ENCODE peak calls at places on chromosomes 13 and 19, in five cellular contexts. T, K, W, E and H are unnamed samples.

GRCh38 chr13:80379245-80379644 is 38.3 kb upstream of the SPRY2 start:
- DNase-seq in T (no peak), K (no peak), W (no peak), E (no peak), H (no peak)

GRCh38 chr19:38877781-38878574 is at the start of gene RINL:
- DNase-seq in T (no peak), K (peak), W (peak), E (no peak), H (no peak)

GRCh38 chr19:47848425-47848824 is 10.6 kb upstream of the TPRX2 start:
- DNase-seq in T (no peak), K (no peak), W (no peak), E (no peak), H (no peak)

GRCh38 chr13:30743319-30744055 is 8.1 kb downstream of the ALOX5AP start:
- DNase-seq in T (no peak), K (peak), W (no peak), E (peak), H (no peak)

GRCh38 chr19:10462557-10462956 is 40.6 kb downstream of the KEAP1 start:
- DNase-seq in T (no peak), K (no peak), W (peak), E (no peak), H (no peak)

GRCh38 chr13:110408286-110408685 is 101.2 kb downstream of the COL4A2 start:
- DNase-seq in T (no peak), K (no peak), W (no peak), E (peak), H (no peak)

GRCh38 chr13:51420681-51421476 is 32.0 kb downstream of the INTS6 start:
- DNase-seq in T (no peak), K (no peak), W (no peak), E (no peak), H (no peak)

GRCh38 chr19:3184847-3185481 is 766 bp upstream of the NCLN start:
- DNase-seq in T (no peak), K (peak), W (peak), E (peak), H (peak)

GRCh38 chr19:16726916-16727315 is 7.3 kb downstream of the NWD1 start:
- DNase-seq in T (no peak), K (no peak), W (no peak), E (no peak), H (no peak)

GRCh38 chr19:48183356-48183755 is 12.9 kb downstream of the ZSWIM9 start:
- DNase-seq in T (no peak), K (no peak), W (no peak), E (no peak), H (no peak)

GRCh38 chr19:41427647-41428480 is 690 bp upstream of the B3GNT8 start:
- DNase-seq in T (no peak), K (peak), W (peak), E (no peak), H (no peak)

GRCh38 chr13:33349996-33350826 is 64.7 kb upstream of the STARD13 start:
- DNase-seq in T (no peak), K (peak), W (no peak), E (no peak), H (peak)

GRCh38 chr13:33611016-33611805 is 206.7 kb upstream of the RFC3 start:
- DNase-seq in T (no peak), K (peak), W (no peak), E (peak), H (peak)

GRCh38 chr19:12513531-12514061 is 29.0 kb upstream of the ZNF709 start:
- DNase-seq in T (no peak), K (no peak), W (no peak), E (no peak), H (no peak)

GRCh38 chr19:35641515-35642151 is at the start of gene ETV2:
- DNase-seq in T (no peak), K (peak), W (peak), E (no peak), H (no peak)

GRCh38 chr19:10104665-10105221 is 1.4 kb upstream of the PPAN start:
- DNase-seq in T (peak), K (peak), W (peak), E (no peak), H (no peak)

GRCh38 chr13:46170268-46170667 is 11.7 kb downstream of the LCP1 start:
- DNase-seq in T (no peak), K (no peak), W (no peak), E (no peak), H (no peak)

GRCh38 chr19:3189702-3190469 is 4.2 kb downstream of the NCLN start:
- DNase-seq in T (no peak), K (peak), W (peak), E (no peak), H (no peak)

GRCh38 chr13:96053003-96053703 is at the start of gene UGGT2:
- DNase-seq in T (peak), K (peak), W (peak), E (peak), H (peak)

GRCh38 chr13:39347926-39348901 is 254.8 kb downstream of the LHFPL6 start:
- DNase-seq in T (no peak), K (no peak), W (no peak), E (no peak), H (no peak)

GRCh38 chr13:83732755-83733154 is 149.5 kb downstream of the SLITRK1 start:
- DNase-seq in T (no peak), K (no peak), W (no peak), E (no peak), H (no peak)

GRCh38 chr19:3458229-3458555 is 22.1 kb downstream of the SMIM24 start:
- DNase-seq in T (no peak), K (no peak), W (no peak), E (no peak), H (no peak)

GRCh38 chr19:6249296-6249695 is 30.5 kb downstream of the MLLT1 start:
- DNase-seq in T (no peak), K (no peak), W (no peak), E (no peak), H (no peak)

GRCh38 chr19:33306191-33306590 is 3.9 kb upstream of the CEBPA start:
- DNase-seq in T (no peak), K (no peak), W (no peak), E (no peak), H (no peak)

GRCh38 chr13:67117010-67117550 is 113.1 kb downstream of the PCDH9 start:
- DNase-seq in T (no peak), K (no peak), W (no peak), E (no peak), H (no peak)
- TF ChIP-seq POLR2AphosphoS5 in T (no peak), K (no peak), W (no peak), E (no peak), H (no peak)

DNA sequence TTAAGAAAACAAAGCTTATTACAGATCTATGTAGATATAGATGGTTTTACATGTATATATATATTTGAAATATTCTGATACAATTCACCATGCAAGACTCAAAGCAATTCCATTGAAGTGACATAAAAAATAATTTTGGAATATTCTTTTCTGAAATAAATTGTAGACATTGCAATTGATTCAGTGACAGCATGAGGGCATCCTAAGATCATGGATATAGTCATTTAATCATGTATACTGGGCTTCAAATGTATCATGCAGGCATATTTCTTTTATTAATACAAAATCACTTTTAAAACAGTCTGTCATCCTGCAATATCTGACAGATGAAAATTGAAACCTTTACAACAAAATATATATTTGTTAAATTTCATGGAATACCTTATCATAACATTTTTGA is 286.7 kb upstream of the SLITRK6 start:
- DNase-seq in T (no peak), K (no peak), W (no peak), E (no peak), H (no peak)
- TF ChIP-seq CTCF in T (no peak), K (no peak), W (no peak), E (no peak), H (no peak)

GRCh38 chr19:40284501-40285352 is at the start of gene AKT2:
- DNase-seq in T (peak), K (no peak), W (peak), E (no peak), H (peak)
- TF ChIP-seq POLR2AphosphoS5 in T (peak), K (peak), W (no peak), E (no peak), H (no peak)

GRCh38 chr13:20512042-20512683 is 13.5 kb downstream of the CRYL1 start:
- DNase-seq in T (no peak), K (no peak), W (no peak), E (no peak), H (no peak)
- TF ChIP-seq CTCF in T (no peak), K (no peak), W (no peak), E (no peak), H (no peak)

DNA sequence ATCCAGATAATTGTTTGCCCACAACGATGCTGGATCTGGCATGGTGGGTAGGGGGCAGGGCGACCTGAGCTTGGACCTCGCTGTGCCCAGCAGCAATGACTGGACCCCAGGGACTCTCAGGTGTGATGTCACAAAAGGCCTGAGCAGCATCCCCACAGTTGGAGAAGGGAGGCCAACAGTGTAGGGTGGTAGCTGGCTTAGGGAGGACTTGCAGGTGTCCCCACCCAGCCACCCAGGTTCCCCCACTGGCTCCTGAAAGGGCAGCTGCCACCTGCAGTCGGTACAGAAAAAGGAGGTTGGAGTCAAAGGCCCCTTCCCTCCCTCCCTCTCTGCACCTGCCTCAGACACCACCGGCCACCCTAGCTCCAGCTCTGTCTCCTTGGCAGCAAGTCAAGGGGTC is at the start of gene PCP2:
- DNase-seq in T (no peak), K (no peak), W (no peak), E (no peak), H (no peak)
- TF ChIP-seq POLR2AphosphoS5 in T (no peak), K (no peak), W (no peak), E (no peak), H (no peak)

GRCh38 chr19:58279925-58280316 is 1.2 kb downstream of the ZNF8 start:
- DNase-seq in T (no peak), K (no peak), W (no peak), E (no peak), H (no peak)

GRCh38 chr19:58279042-58279924 is 528 bp downstream of the ZNF8 start:
- DNase-seq in T (no peak), K (peak), W (peak), E (peak), H (peak)

GRCh38 chr19:58277197-58277596 is 1.6 kb upstream of the ZNF8 start:
- DNase-seq in T (no peak), K (no peak), W (no peak), E (no peak), H (no peak)

GRCh38 chr19:58277748-58278147 is 1.0 kb upstream of the ZNF8 start:
- DNase-seq in T (no peak), K (no peak), W (no peak), E (no peak), H (no peak)

DNA sequence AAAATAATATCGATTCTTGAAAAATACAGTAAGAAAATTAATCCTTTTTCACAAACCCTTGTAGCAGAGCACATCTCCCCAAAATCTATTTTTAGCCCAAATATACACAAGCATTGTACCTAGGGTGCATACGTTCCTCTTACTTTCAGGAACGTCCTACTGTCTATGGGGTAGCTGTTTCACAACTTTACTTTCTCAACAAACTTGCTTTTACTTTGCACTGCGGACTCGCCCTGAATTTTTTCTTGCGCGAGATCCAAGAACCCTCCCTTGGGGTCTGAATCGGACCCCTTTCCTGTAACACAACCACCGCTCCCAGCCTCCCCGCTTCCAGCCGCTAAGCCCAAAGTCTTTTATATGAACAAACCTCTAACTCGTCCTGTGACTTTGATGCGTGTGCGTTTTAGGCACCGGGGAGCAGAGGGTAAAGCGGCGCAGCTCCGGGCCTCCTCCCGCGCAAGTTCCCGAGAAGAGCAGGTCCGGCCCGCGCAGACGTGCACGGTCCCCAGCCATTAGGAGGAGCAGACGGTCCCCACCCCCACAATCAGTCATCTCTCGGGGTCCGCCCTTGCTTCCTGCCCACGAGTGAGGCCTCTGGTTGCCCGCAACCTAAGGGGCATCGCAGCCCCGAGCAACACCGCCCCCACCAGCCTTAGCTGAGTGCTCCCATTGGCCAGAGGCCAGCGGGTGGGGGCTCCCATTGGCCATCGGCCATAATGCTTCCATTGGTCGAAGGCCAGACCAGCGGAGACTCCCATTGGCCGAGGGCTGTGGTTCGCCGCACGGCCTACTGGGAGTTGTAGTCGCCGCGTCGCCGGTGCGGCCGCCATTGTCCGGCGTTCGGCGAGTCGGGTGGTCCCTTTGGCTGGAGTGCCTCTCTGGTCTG is at the start of gene ZNF8:
- DNase-seq in T (peak), K (peak), W (peak), E (peak), H (peak)
- TF ChIP-seq CTCF in T (no peak), K (no peak), W (no peak), E (no peak), H (no peak)